ENCODE peak calls at places on chromosomes 16 and 17, in five cellular contexts. N, M, V, Z and A are unnamed samples. For H3K4me1, the result is how much of the 10 kb centered on the place peaks cover.

GRCh38 chr17:54919456-54919855 is 18.8 kb downstream of the TOM1L1 start:
- DNase-seq in Z (no peak), V (no peak), N (no peak), M (no peak), A (no peak)

GRCh38 chr16:72952404-72953301 is 95.3 kb downstream of the ZFHX3 start:
- DNase-seq in Z (no peak), M (no peak), V (no peak), N (no peak), A (no peak)

GRCh38 chr16:57757326-57757786 is 21.8 kb downstream of the KATNB1 start:
- DNase-seq in M (peak), N (no peak), Z (peak), V (peak), A (peak)

GRCh38 chr16:48076455-48077012 is 79.3 kb downstream of the ABCC12 start:
- DNase-seq in V (no peak), M (no peak), N (no peak), Z (no peak), A (no peak)

GRCh38 chr16:3192476-3193019 is 4.5 kb downstream of the OR1F1 start:
- DNase-seq in N (no peak), M (no peak), V (no peak), Z (no peak), A (no peak)

GRCh38 chr16:57955572-57955971 is 15.4 kb downstream of the CNGB1 start:
- DNase-seq in M (peak), N (no peak), V (no peak), Z (peak), A (peak)

GRCh38 chr16:14454391-14454790 is 175.7 kb downstream of the PARN start:
- DNase-seq in Z (no peak), N (no peak), M (no peak), V (no peak), A (no peak)

GRCh38 chr17:41111151-41111885 is 6.1 kb downstream of the KRTAP4-9 start:
- DNase-seq in N (no peak), M (no peak), Z (no peak), V (no peak), A (no peak)

GRCh38 chr17:82097187-82097918 is 683 bp downstream of the FASN start:
- DNase-seq in N (no peak), V (peak), M (no peak), Z (peak), A (no peak)

GRCh38 chr16:4601317-4602186 is 13.1 kb downstream of the UBALD1 start:
- DNase-seq in V (no peak), Z (no peak), M (peak), N (no peak), A (no peak)

GRCh38 chr17:5694507-5694906 is 110.2 kb upstream of the NLRP1 start:
- DNase-seq in N (no peak), V (peak), M (no peak), Z (no peak), A (no peak)

GRCh38 chr17:66493283-66494019 is 191.0 kb downstream of the PRKCA start:
- DNase-seq in V (no peak), Z (no peak), M (no peak), N (no peak), A (no peak)

GRCh38 chr17:28953444-28954118 is 2.3 kb upstream of the PHF12 start:
- DNase-seq in M (peak), Z (peak), V (peak), N (peak), A (no peak)

GRCh38 chr16:2452650-2453049 is 7.3 kb upstream of the TEDC2 start:
- DNase-seq in Z (no peak), V (no peak), M (no peak), N (no peak), A (no peak)

GRCh38 chr17:17849863-17850373 is 13.1 kb upstream of the SREBF1 start:
- DNase-seq in M (no peak), V (peak), N (no peak), Z (peak), A (no peak)

GRCh38 chr16:56618138-56618537 is 7.4 kb upstream of the MT1E start:
- DNase-seq in N (no peak), V (no peak), M (no peak), Z (no peak), A (no peak)

GRCh38 chr17:57424777-57425188 is 168.5 kb downstream of the MSI2 start:
- DNase-seq in N (peak), V (no peak), M (no peak), Z (no peak), A (no peak)

GRCh38 chr17:59093145-59093701 is 13.5 kb downstream of the TRIM37 start:
- DNase-seq in N (no peak), Z (no peak), M (no peak), V (no peak), A (no peak)

GRCh38 chr17:5234645-5235576 is at the start of gene SCIMP:
- DNase-seq in N (no peak), V (no peak), Z (no peak), M (no peak), A (no peak)

GRCh38 chr17:30203471-30203981 is 32.0 kb downstream of the SLC6A4 start:
- DNase-seq in N (no peak), M (no peak), V (peak), Z (no peak), A (no peak)

GRCh38 chr16:35154627-35155026 is 1695.2 kb downstream of the TP53TG3F start:
- DNase-seq in Z (no peak), M (no peak), N (no peak), V (no peak), A (no peak)

GRCh38 chr17:42132941-42133340 is 10.3 kb downstream of the HSPB9 start:
- DNase-seq in M (peak), N (no peak), V (no peak), Z (peak), A (no peak)

GRCh38 chr16:85910073-85910853 is 11.3 kb downstream of the IRF8 start:
- DNase-seq in M (no peak), N (no peak), V (no peak), Z (no peak), A (no peak)

GRCh38 chr17:78364436-78365281 is 4.8 kb upstream of the SOCS3 start:
- DNase-seq in M (no peak), Z (no peak), N (no peak), V (no peak), A (no peak)

GRCh38 chr17:37103191-37103590 is 154.4 kb downstream of the AATF start:
- DNase-seq in V (no peak), M (no peak), Z (no peak), N (no peak), A (no peak)

GRCh38 chr16:13529193-13529982 is 390.6 kb upstream of the ERCC4 start:
- DNase-seq in V (no peak), N (no peak), Z (no peak), M (no peak), A (no peak)

GRCh38 chr16:84478172-84478948 is 26.1 kb downstream of the MEAK7 start:
- DNase-seq in M (peak), V (no peak), Z (peak), N (no peak), A (no peak)

GRCh38 chr16:19068237-19068815 is 912 bp downstream of the COQ7 start:
- DNase-seq in N (no peak), Z (no peak), M (no peak), V (no peak), A (no peak)

GRCh38 chr16:1613728-1614225 is 1.6 kb downstream of the CRAMP1 start:
- DNase-seq in V (no peak), M (peak), N (no peak), Z (peak), A (no peak)

GRCh38 chr16:66494916-66495315 is 55.0 kb downstream of the TK2 start:
- DNase-seq in V (no peak), M (no peak), Z (peak), N (no peak), A (peak)

DNA sequence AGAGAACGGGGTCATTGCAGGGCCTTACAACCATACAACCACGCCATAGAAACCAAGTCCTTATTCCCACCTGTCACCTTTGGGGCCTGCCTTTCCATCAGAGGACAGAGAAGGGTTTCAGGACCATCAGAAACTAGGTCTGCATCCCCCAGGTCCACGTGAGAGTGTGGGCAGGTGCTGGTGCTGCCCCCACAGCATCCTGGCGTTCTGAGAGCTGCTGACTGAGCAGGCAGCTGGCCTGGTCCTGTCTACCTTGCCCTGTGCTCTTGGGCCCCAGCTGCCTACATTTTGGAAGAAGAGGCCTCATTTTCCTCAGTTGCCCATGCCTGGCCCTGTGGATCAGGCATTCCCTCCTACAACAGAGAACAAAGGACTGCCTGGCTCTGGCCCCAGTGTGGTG is 21.6 kb downstream of the ZNF276 start:
- DNase-seq in N (no peak), M (no peak), Z (no peak), V (no peak), A (no peak)
- TF ChIP-seq POLR2AphosphoS5 in N (no peak), M (no peak), Z (no peak), V (peak), A (no peak)

GRCh38 chr17:64709481-64709880 is 47.4 kb upstream of the SMURF2 start:
- DNase-seq in N (no peak), V (no peak), M (no peak), Z (no peak), A (no peak)
- H3K4me3 ChIP-seq in N (peak), V (no peak), M (no peak), Z (no peak), A (no peak)

GRCh38 chr16:70717065-70717464 is 31.2 kb upstream of the MTSS2 start:
- DNase-seq in M (no peak), Z (no peak), N (no peak), V (no peak), A (no peak)
- H3K4me1 ChIP-seq in M (under half), Z (under half), N (under half), V (under half), A (under half)

DNA sequence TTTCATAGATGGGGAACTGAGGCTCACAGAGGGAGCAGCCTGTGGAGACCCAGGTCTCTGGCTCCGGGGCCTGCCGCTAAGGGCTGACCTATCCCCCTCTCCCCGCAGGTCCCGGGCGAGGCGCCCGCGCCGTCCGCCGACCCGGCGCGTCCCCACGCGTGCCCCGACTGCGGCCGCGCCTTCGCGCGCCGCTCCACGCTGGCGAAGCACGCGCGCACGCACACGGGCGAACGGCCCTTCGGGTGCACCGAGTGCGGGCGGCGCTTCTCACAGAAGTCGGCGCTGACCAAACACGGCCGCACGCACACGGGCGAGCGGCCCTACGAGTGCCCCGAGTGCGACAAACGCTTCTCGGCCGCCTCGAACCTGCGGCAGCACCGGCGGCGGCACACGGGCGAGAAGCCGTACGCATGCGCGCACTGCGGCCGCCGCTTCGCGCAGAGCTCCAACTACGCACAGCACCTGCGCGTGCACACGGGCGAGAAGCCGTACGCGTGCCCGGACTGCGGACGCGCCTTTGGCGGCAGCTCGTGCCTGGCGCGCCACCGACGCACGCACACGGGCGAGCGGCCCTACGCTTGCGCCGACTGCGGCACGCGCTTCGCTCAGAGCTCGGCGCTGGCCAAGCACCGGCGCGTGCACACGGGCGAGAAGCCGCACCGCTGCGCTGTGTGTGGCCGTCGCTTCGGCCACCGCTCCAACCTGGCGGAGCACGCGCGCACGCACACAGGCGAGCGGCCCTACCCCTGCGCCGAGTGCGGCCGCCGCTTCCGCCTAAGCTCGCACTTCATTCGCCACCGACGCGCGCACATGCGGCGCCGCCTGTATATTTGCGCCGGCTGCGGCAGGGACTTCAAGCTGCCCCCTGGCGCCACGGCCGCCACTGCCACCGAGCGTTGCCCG is 10.3 kb downstream of the ZNF771 start:
- DNase-seq in M (peak), N (peak), Z (peak), V (no peak), A (peak)
- TF ChIP-seq POLR2AphosphoS5 in M (peak), N (peak), Z (peak), V (no peak), A (peak)

GRCh38 chr17:50129303-50129945 is 536 bp downstream of the SAMD14 start:
- DNase-seq in V (no peak), Z (no peak), M (no peak), N (no peak), A (no peak)
- H3K4me3 ChIP-seq in V (no peak), Z (peak), M (peak), N (no peak), A (peak)

DNA sequence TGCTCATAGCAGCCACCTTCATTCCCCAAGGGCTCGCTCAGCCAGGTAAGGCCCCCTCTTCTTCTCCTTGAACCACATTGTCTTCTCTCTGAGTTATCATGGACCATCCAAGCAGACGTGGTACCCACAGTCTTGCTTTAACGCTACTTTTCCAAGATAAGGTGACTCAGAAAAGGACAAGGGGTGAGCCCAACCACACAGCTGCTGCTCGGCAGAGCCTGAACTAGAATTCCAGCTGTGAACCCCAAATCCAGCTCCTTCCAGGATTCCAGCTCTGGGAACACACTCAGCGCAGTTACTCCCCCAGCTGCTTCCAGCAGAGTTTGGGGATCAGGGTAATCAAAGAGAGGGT is 272 bp downstream of the CCL2 start:
- DNase-seq in M (no peak), V (no peak), N (no peak), Z (no peak), A (no peak)
- H3K4me1 ChIP-seq in M (under half), V (under half), N (under half), Z (under half), A (under half)

DNA sequence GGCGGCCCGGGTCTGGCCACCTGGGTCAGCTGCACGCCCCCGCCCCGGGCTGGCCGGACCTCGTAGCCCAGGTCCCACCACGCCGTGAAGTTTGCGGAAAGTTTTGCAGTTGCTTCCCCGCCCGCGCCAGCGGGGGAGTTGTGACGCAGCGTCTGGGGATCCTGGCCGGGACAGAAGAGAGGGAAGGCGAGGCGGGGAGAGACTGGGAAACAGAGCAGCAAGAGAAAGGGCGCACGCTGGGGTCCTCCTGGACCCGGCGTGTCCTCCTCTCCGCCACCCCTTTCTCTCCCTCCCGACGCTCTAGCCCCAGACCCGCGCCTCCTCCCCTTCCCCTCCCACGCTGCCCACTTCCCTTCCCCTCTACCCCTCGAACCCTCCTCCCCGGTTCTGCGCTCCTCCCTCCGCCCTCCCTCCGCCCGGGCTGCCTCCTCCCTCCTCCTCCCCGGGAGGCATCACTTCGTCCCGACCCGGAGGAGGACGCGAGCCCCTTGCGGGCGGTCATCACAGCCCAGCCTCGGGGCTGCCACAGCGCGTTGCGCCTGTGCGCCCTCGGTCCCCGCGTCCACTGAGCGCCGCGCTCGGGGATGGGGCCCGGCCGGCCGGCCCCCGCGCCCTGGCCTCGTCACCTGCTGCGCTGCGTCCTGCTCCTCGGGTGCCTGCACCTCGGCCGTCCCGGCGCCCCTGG is at the start of gene MRC2:
- DNase-seq in V (peak), Z (no peak), N (peak), M (peak), A (no peak)
- TF ChIP-seq POLR2AphosphoS5 in V (no peak), Z (no peak), N (peak), M (no peak), A (no peak)

GRCh38 chr17:20284018-20284417 is 183.3 kb downstream of the LGALS9B start:
- DNase-seq in Z (no peak), M (no peak), N (no peak), V (no peak), A (no peak)
- H3K4me3 ChIP-seq in Z (no peak), M (no peak), N (no peak), V (no peak), A (no peak)